ENCODE peak calls at places on chromosomes 4 and X, in six cellular contexts. X, J, C, H, A and I are unnamed samples.

GRCh38 chrX:106415276-106415895 is 196.4 kb upstream of the RADX start:
- DNase-seq in C (peak; percentile 38), A (peak; percentile 3), J (no peak), H (peak; percentile 46), X (no peak), I (peak; percentile 7)

GRCh38 chrX:116272328-116272727 is 101.8 kb downstream of the AGTR2 start:
- DNase-seq in C (peak; percentile 96), A (peak; percentile 81), H (peak; percentile 73), X (peak; percentile 15), J (no peak), I (peak; percentile 95)

GRCh38 chr4:166174717-166175510 is 301.9 kb downstream of the TLL1 start:
- DNase-seq in A (peak; percentile 42), J (no peak), C (peak; percentile 78), H (peak; percentile 14), X (no peak), I (no peak)

GRCh38 chrX:132592880-132593279 is 104.0 kb upstream of the MBNL3 start:
- DNase-seq in A (peak; percentile 28), H (peak; percentile 44), J (no peak), C (peak; percentile 8), X (no peak), I (peak; percentile 5)

GRCh38 chrX:10971176-10971575 is 140.0 kb upstream of the HCCS start:
- DNase-seq in X (no peak), H (no peak), C (no peak), J (no peak), A (no peak), I (peak; percentile 25)

GRCh38 chrX:110316351-110317078 is 1.4 kb downstream of the AMMECR1 start:
- DNase-seq in J (no peak), H (no peak), X (no peak), C (peak; percentile 17), A (peak; percentile 33), I (peak; percentile 7)

GRCh38 chrX:15505104-15505503 is 4.5 kb downstream of the BMX start:
- DNase-seq in X (no peak), A (no peak), C (no peak), J (no peak), H (no peak), I (no peak)

GRCh38 chr4:6198278-6198677 is 2.1 kb downstream of the JAKMIP1 start:
- DNase-seq in X (no peak), A (no peak), J (no peak), H (no peak), C (no peak), I (no peak)

GRCh38 chr4:139860435-139861024 is 194.9 kb downstream of the MGST2 start:
- DNase-seq in J (no peak), H (no peak), C (no peak), A (no peak), X (no peak), I (no peak)

GRCh38 chrX:153674219-153674851 is 722 bp upstream of the PNCK start:
- DNase-seq in C (no peak), H (no peak), A (no peak), X (no peak), J (no peak), I (no peak)

GRCh38 chr4:139167774-139168444 is 9.1 kb downstream of the ELF2 start:
- DNase-seq in J (no peak), H (peak; percentile 78), A (peak; percentile 76), C (peak; percentile 71), X (no peak), I (peak; percentile 69)

GRCh38 chrX:44770111-44770510 is 73.7 kb upstream of the DUSP21 start:
- DNase-seq in H (no peak), A (no peak), X (no peak), C (peak; percentile 51), J (no peak), I (no peak)

GRCh38 chrX:46935295-46935694 is 23.1 kb downstream of the JADE3 start:
- DNase-seq in H (no peak), X (no peak), C (no peak), A (no peak), J (no peak), I (no peak)

GRCh38 chr4:105805501-105806120 is 89.7 kb upstream of the NPNT start:
- DNase-seq in H (peak; percentile 20), X (no peak), C (no peak), J (no peak), A (no peak), I (no peak)

GRCh38 chr4:7759221-7759620 is 180.4 kb downstream of the AFAP1 start:
- DNase-seq in X (no peak), J (no peak), H (no peak), C (no peak), A (no peak), I (no peak)

GRCh38 chrX:108071578-108071977 is 19.8 kb downstream of the PSMD10 start:
- DNase-seq in J (no peak), A (no peak), H (peak; percentile 22), X (no peak), C (no peak), I (no peak)

GRCh38 chr4:83552924-83553323 is 17.0 kb downstream of the GPAT3 start:
- DNase-seq in X (no peak), A (peak; percentile 76), J (no peak), C (peak; percentile 25), H (peak; percentile 86), I (peak; percentile 58)

GRCh38 chr4:139607302-139608060 is 51.5 kb upstream of the SETD7 start:
- DNase-seq in C (no peak), H (peak; percentile 52), J (no peak), A (no peak), X (no peak), I (no peak)

GRCh38 chr4:166092797-166093196 is 219.8 kb downstream of the TLL1 start:
- DNase-seq in A (no peak), C (no peak), H (no peak), X (no peak), J (no peak), I (no peak)

GRCh38 chr4:151184523-151185458 is 85.4 kb downstream of the RPS3A start:
- DNase-seq in C (peak; percentile 72), H (peak; percentile 89), X (no peak), J (no peak), A (peak; percentile 80), I (peak; percentile 43)

GRCh38 chr4:104302731-104303130 is 192.0 kb downstream of the CXXC4 start:
- DNase-seq in A (no peak), H (no peak), X (no peak), C (no peak), J (no peak), I (no peak)

GRCh38 chr4:82678046-82678445 is 116.3 kb upstream of the TMEM150C start:
- DNase-seq in J (no peak), A (no peak), C (peak; percentile 41), H (peak; percentile 28), X (no peak), I (no peak)

GRCh38 chrX:38312436-38312835 is 14.9 kb downstream of the RPGR start:
- DNase-seq in X (no peak), C (peak; percentile 82), A (peak; percentile 71), J (no peak), H (peak; percentile 89), I (peak; percentile 67)

GRCh38 chr4:30402276-30402675 is 317.9 kb upstream of the PCDH7 start:
- DNase-seq in C (peak; percentile 60), H (no peak), J (no peak), X (no peak), A (peak; percentile 78), I (no peak)

GRCh38 chr4:109434007-109434792 is 585 bp downstream of the SEC24B start:
- DNase-seq in J (peak; percentile 78), A (peak; percentile 49), H (peak; percentile 61), C (peak; percentile 21), X (peak; percentile 35), I (no peak)

GRCh38 chr4:157992038-157992706 is 180.7 kb downstream of the GASK1B start:
- DNase-seq in H (peak; percentile 89), C (peak; percentile 93), X (no peak), J (no peak), A (peak; percentile 75), I (peak; percentile 77)
- H3K4me3 ChIP-seq in H (peak overlapping the region; percentile 41), C (peak overlapping the region; percentile 29), X (no peak overlapping the region), J (peak overlapping the region; percentile 43), A (peak overlapping the region; percentile 73), I (peak overlapping the region; percentile 51)

DNA sequence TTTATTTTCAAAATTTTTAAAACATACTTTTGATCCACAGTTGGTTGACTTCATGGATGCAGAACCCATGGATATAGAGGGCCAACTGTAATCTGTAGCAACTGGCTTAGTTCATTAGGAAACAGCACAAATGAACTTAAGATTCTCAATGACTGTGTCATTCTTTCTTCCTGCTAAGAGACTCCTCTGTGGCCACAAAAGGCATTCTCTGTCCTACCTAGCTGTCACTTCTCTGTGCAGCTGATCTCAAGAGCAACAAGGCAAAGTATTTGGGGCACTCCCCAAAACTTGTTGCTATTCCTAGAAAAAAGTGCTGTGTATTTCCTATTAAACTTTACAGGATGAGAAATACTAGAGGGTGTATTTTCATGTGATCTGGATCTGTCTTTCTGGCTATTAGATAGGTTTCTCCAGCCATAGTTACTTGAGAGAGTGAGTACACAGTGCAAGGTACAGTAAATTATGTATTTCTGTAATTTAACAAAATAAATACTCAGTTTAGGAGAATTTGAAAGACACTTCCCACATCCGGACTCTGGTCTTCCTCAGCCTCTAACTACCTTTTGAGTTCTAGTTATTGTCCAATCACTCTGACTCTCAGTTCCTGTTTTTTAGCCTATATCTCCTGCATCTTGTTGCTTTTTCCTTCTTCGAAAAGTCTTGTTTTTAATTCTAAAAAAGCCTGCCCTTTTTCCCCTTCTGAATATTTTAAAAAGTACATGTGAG is 21.8 kb downstream of the TLR2 start:
- DNase-seq in H (no peak), A (no peak), J (no peak), X (no peak), C (no peak), I (no peak)
- H3K4me3 ChIP-seq in H (no peak overlapping the region), A (no peak overlapping the region), J (no peak overlapping the region), X (no peak overlapping the region), C (no peak overlapping the region), I (no peak overlapping the region)

DNA sequence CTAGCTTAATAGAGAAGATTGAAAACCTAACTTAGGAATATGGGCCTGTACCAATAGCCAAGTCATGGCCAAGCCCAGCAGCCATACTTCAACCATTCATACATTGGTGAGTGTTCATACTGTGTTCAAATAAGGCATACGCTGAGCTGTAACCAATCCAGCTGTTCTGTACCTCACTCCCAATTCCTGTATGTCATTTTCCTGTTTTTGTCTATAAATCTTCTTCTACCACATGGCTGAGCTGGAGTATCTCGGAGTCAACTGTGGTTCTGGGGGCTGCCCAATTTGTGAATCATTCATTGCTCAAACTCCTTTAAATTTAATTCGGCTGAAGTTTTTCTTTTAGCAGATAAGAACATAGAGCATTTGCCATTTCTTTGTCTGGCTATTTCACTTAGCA is 195.3 kb upstream of the ANKRD50 start:
- DNase-seq in A (no peak), X (no peak), C (peak; percentile 87), J (no peak), H (peak; percentile 60), I (peak; percentile 84)
- H3K4me3 ChIP-seq in A (no peak overlapping the region), X (no peak overlapping the region), C (no peak overlapping the region), J (no peak overlapping the region), H (no peak overlapping the region), I (no peak overlapping the region)

DNA sequence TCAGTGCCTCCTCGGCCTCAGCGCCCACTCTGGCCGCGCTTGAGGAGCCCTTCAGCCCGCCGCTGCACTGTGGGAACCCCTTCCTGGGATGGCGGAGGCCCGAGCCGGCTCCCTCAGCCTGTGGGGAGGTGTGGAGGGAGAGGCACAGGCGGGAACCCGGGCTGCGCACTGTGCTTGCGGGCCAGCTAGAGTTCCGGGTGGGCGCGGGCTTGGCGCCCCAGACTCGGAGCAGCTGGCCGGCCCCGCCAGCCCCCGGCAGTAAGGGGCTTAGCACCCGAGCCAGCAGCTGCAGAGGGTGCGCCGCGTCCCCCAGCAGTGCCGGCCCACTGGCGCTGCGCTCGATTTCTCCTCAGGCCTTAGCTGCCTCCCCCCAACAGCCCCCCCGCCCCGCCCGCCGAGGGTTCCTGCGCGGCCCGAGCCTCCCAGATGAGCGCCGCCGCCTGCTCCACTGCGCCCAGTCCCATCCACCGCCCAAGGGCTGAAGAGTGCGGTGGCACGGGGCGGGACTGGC is 1137.0 kb downstream of the PCDH18 start:
- DNase-seq in H (no peak), A (no peak), X (no peak), C (no peak), J (peak; percentile 57), I (no peak)
- H3K4me3 ChIP-seq in H (no peak overlapping the region), A (no peak overlapping the region), X (no peak overlapping the region), C (no peak overlapping the region), J (no peak overlapping the region), I (no peak overlapping the region)